ENCODE peak calls at places on chromosome 15, in ten cellular contexts. I, A, S, N, Q, O, K, Y, T and J are unnamed samples.

GRCh38 chr15:58627706-58628105 is 121.8 kb downstream of the ADAM10 start:
- DNase-seq in I (no peak), A (no peak), S (no peak), N (no peak), Q (no peak), O (no peak), K (no peak), Y (peak; percentile 29), T (no peak), J (no peak)

GRCh38 chr15:52181938-52182780 is 9.0 kb downstream of the GNB5 start:
- DNase-seq in I (no peak), A (peak; percentile 66), S (no peak), N (no peak), Q (no peak), O (no peak), K (no peak), Y (no peak), T (no peak), J (no peak)

GRCh38 chr15:32691316-32692032 is 26.3 kb upstream of the GREM1 start:
- DNase-seq in I (no peak), A (no peak), S (no peak), N (no peak), Q (no peak), O (no peak), K (no peak), Y (no peak), T (no peak), J (no peak)

GRCh38 chr15:96322401-96323249 is 7.9 kb upstream of the NR2F2 start:
- DNase-seq in I (no peak), A (no peak), S (peak; percentile 1), N (no peak), Q (no peak), O (no peak), K (peak; percentile 63), Y (peak; percentile 10), T (no peak), J (no peak)

GRCh38 chr15:59516655-59517461 is 78.9 kb downstream of the FAM81A start:
- DNase-seq in I (no peak), A (peak; percentile 73), S (no peak), N (no peak), Q (no peak), O (no peak), K (no peak), Y (no peak), T (no peak), J (no peak)

GRCh38 chr15:91348812-91349500 is 248.9 kb downstream of the SV2B start:
- DNase-seq in I (no peak), A (no peak), S (no peak), N (no peak), Q (no peak), O (no peak), K (no peak), Y (no peak), T (no peak), J (no peak)

GRCh38 chr15:65914981-65915925 is 46.0 kb downstream of the RAB11A start:
- DNase-seq in I (no peak), A (peak; percentile 58), S (no peak), N (no peak), Q (no peak), O (peak; percentile 64), K (no peak), Y (no peak), T (no peak), J (no peak)

GRCh38 chr15:70001859-70002258 is 95.9 kb downstream of the TLE3 start:
- DNase-seq in I (no peak), A (no peak), S (no peak), N (no peak), Q (no peak), O (no peak), K (no peak), Y (no peak), T (no peak), J (no peak)

GRCh38 chr15:60536314-60536713 is 57.4 kb upstream of the ICE2 start:
- DNase-seq in I (no peak), A (no peak), S (no peak), N (no peak), Q (no peak), O (no peak), K (no peak), Y (no peak), T (no peak), J (no peak)

GRCh38 chr15:60407406-60407805 is 9.6 kb upstream of the ANXA2 start:
- DNase-seq in I (no peak), A (no peak), S (no peak), N (no peak), Q (no peak), O (no peak), K (no peak), Y (peak; percentile 75), T (no peak), J (no peak)

GRCh38 chr15:81027200-81027599 is 26.5 kb downstream of the TLNRD1 start:
- DNase-seq in I (no peak), A (no peak), S (no peak), N (no peak), Q (no peak), O (no peak), K (no peak), Y (no peak), T (no peak), J (no peak)

GRCh38 chr15:75177360-75178071 is 24.2 kb upstream of the C15orf39 start:
- DNase-seq in I (no peak), A (no peak), S (no peak), N (no peak), Q (no peak), O (no peak), K (no peak), Y (no peak), T (no peak), J (no peak)

GRCh38 chr15:81573098-81573746 is 199.2 kb upstream of the TMC3 start:
- DNase-seq in I (no peak), A (no peak), S (no peak), N (no peak), Q (no peak), O (no peak), K (no peak), Y (no peak), T (no peak), J (no peak)

GRCh38 chr15:29465816-29466215 is 196.2 kb upstream of the NSMCE3 start:
- DNase-seq in I (no peak), A (no peak), S (no peak), N (no peak), Q (no peak), O (no peak), K (no peak), Y (no peak), T (no peak), J (no peak)

GRCh38 chr15:72472907-72473669 is 1.0 kb upstream of the ARIH1 start:
- DNase-seq in I (no peak), A (peak; percentile 29), S (no peak), N (no peak), Q (no peak), O (no peak), K (no peak), Y (peak; percentile 47), T (no peak), J (no peak)

GRCh38 chr15:39283531-39283930 is 297.3 kb upstream of the THBS1 start:
- DNase-seq in I (no peak), A (no peak), S (no peak), N (no peak), Q (no peak), O (no peak), K (no peak), Y (peak; percentile 48), T (no peak), J (no peak)

GRCh38 chr15:91075761-91076160 is 24.3 kb upstream of the SV2B start:
- DNase-seq in I (peak; percentile 47), A (no peak), S (no peak), N (no peak), Q (no peak), O (no peak), K (no peak), Y (no peak), T (no peak), J (no peak)

GRCh38 chr15:36407647-36408046 is 171.8 kb upstream of the CDIN1 start:
- DNase-seq in I (no peak), A (no peak), S (no peak), N (no peak), Q (no peak), O (no peak), K (no peak), Y (peak; percentile 70), T (no peak), J (no peak)

GRCh38 chr15:91047545-91048199 is 25.3 kb upstream of the VPS33B start:
- DNase-seq in I (no peak), A (peak; percentile 17), S (no peak), N (no peak), Q (no peak), O (no peak), K (no peak), Y (no peak), T (no peak), J (no peak)